ENCODE peak calls at places on chromosomes 5 and 9, in four cellular contexts. F, C, G and Y are unnamed samples.
A peak's percentile ranks its signal among the peaks of the same experiment; 100 is the strongest.

GRCh38 chr9:78311075-78311474 is 14.2 kb downstream of the PSAT1 start:
- DNase-seq in G (no peak), C (no peak), F (no peak), Y (no peak)

GRCh38 chr5:179883163-179883562 is 24.5 kb downstream of the TBC1D9B start:
- DNase-seq in F (no peak), G (no peak), C (no peak), Y (no peak)

GRCh38 chr5:961002-961710 is 47.4 kb upstream of the NKD2 start:
- DNase-seq in F (no peak), C (no peak), G (no peak), Y (no peak)

GRCh38 chr5:104170906-104171305 is 608.3 kb upstream of the NUDT12 start:
- DNase-seq in F (no peak), G (no peak), C (no peak), Y (no peak)

GRCh38 chr9:116674210-116674980 is 12.7 kb upstream of the TRIM32 start:
- DNase-seq in F (no peak), G (no peak), C (no peak), Y (no peak)

GRCh38 chr5:164481270-164481669 is 975.9 kb downstream of the MAT2B start:
- DNase-seq in C (no peak), F (no peak), G (no peak), Y (no peak)

GRCh38 chr9:127858041-127858512 is 3.6 kb upstream of the ENG start:
- DNase-seq in F (no peak), G (no peak), C (no peak), Y (no peak)

GRCh38 chr5:86979801-86980510 is 287.7 kb upstream of the RASA1 start:
- DNase-seq in C (no peak), G (peak; percentile 96), F (peak; percentile 42), Y (peak; percentile 76)

GRCh38 chr9:76018244-76018643 is 127.8 kb downstream of the PCSK5 start:
- DNase-seq in G (no peak), C (no peak), F (no peak), Y (no peak)

GRCh38 chr9:33905137-33905536 is 88.2 kb downstream of the UBE2R2 start:
- DNase-seq in C (no peak), F (no peak), G (no peak), Y (no peak)

GRCh38 chr5:1515311-1515920 is 8.3 kb downstream of the LPCAT1 start:
- DNase-seq in G (no peak), C (no peak), F (no peak), Y (no peak)

GRCh38 chr5:144142030-144142825 is 28.2 kb downstream of the YIPF5 start:
- DNase-seq in F (peak; percentile 54), C (peak; percentile 44), G (peak; percentile 55), Y (peak; percentile 54)

GRCh38 chr9:18268381-18268780 is 205.6 kb upstream of the ADAMTSL1 start:
- DNase-seq in C (no peak), G (peak; percentile 86), F (peak; percentile 88), Y (peak; percentile 91)

GRCh38 chr5:132136906-132137305 is 63.3 kb downstream of the CSF2 start:
- DNase-seq in C (no peak), G (peak; percentile 54), F (no peak), Y (no peak)

GRCh38 chr5:175623086-175623485 is 34.8 kb upstream of the HRH2 start:
- DNase-seq in F (no peak), C (no peak), G (no peak), Y (no peak)

GRCh38 chr5:6753851-6754250 is 40.6 kb downstream of the TENT4A start:
- DNase-seq in G (no peak), F (no peak), C (no peak), Y (no peak)

GRCh38 chr5:50672663-50673062 is 6.2 kb downstream of the PARP8 start:
- DNase-seq in G (no peak), F (no peak), C (no peak), Y (no peak)

GRCh38 chr5:111266491-111266890 is 42.3 kb downstream of the CAMK4 start:
- DNase-seq in F (no peak), C (no peak), G (peak; percentile 88), Y (no peak)

GRCh38 chr5:129069316-129069715 is 25.2 kb upstream of the ISOC1 start:
- DNase-seq in F (no peak), G (no peak), C (no peak), Y (no peak)

GRCh38 chr9:37880916-37881479 is 22.9 kb downstream of the SLC25A51 start:
- DNase-seq in C (no peak), G (no peak), F (no peak), Y (no peak)

GRCh38 chr9:128098017-128098935 is 29.3 kb downstream of the PTGES2 start:
- DNase-seq in G (peak; percentile 93), F (peak; percentile 98), C (peak; percentile 92), Y (peak; percentile 98)

GRCh38 chr5:146818790-146819189 is 59.8 kb downstream of the PPP2R2B start:
- DNase-seq in F (no peak), C (no peak), G (no peak), Y (no peak)

GRCh38 chr5:112366987-112367386 is 52.1 kb downstream of the EPB41L4A start:
- DNase-seq in C (peak; percentile 53), F (peak; percentile 19), G (peak; percentile 39), Y (peak; percentile 28)

GRCh38 chr9:84371737-84372136 is 31.2 kb upstream of the SLC28A3 start:
- DNase-seq in G (peak; percentile 70), C (no peak), F (peak; percentile 52), Y (peak; percentile 18)

GRCh38 chr9:110125207-110125751 is 82.7 kb downstream of the C9orf152 start:
- DNase-seq in G (no peak), F (peak; percentile 93), C (peak; percentile 62), Y (peak; percentile 98)

GRCh38 chr5:131275996-131276535 is 12.2 kb downstream of the CDC42SE2 start:
- DNase-seq in G (no peak), C (no peak), F (no peak), Y (no peak)

GRCh38 chr5:102843997-102844396 is 88.9 kb downstream of the PAM start:
- DNase-seq in F (peak; percentile 33), C (no peak), G (no peak), Y (no peak)

GRCh38 chr5:3954189-3954588 is 358.6 kb downstream of the IRX1 start:
- DNase-seq in C (no peak), F (no peak), G (no peak), Y (no peak)

GRCh38 chr5:134370871-134371833 is at the start of gene UBE2B:
- DNase-seq in G (peak; percentile 94), F (peak; percentile 99), C (peak; percentile 94), Y (peak; percentile 99)

GRCh38 chr9:73270967-73271722 is 119.5 kb downstream of the ANXA1 start:
- DNase-seq in F (peak; percentile 74), C (peak; percentile 30), G (peak; percentile 77), Y (peak; percentile 83)

GRCh38 chr5:65475336-65475735 is 6.4 kb downstream of the ADAMTS6 start:
- DNase-seq in F (no peak), G (no peak), C (no peak), Y (no peak)

GRCh38 chr9:124020520-124021384 is 9.2 kb downstream of the LHX2 start:
- DNase-seq in F (no peak), C (no peak), G (no peak), Y (peak; percentile 66)

GRCh38 chr9:137136926-137137607 is 1.9 kb upstream of the GRIN1 start:
- DNase-seq in C (no peak), G (no peak), F (no peak), Y (no peak)

GRCh38 chr9:103867886-103868285 is 226.2 kb upstream of the SMC2 start:
- DNase-seq in F (no peak), G (no peak), C (no peak), Y (no peak)

GRCh38 chr9:115035872-115036612 is 81.9 kb downstream of the TNC start:
- DNase-seq in F (no peak), C (no peak), G (no peak), Y (peak; percentile 68)

GRCh38 chr5:90264930-90265857 is 144.4 kb downstream of the CETN3 start:
- DNase-seq in G (peak; percentile 82), F (peak; percentile 75), C (peak; percentile 5), Y (peak; percentile 62)

GRCh38 chr9:117278020-117278419 is 136.8 kb downstream of the ASTN2 start:
- DNase-seq in G (no peak), F (no peak), C (no peak), Y (no peak)